ENCODE peak calls at places on chromosomes 6 and 20, in five cellular contexts. S, A, X, K and J are unnamed samples. For H3K27me3, the result is how much of the 10 kb centered on the place peaks cover.

GRCh38 chr6:21386744-21387143 is 206.8 kb upstream of the SOX4 start:
- DNase-seq in X (no peak), S (no peak), A (no peak), K (peak), J (no peak)

GRCh38 chr6:135105710-135106109 is 51.1 kb upstream of the HBS1L start:
- DNase-seq in X (no peak), K (no peak), S (no peak), A (no peak), J (no peak)

GRCh38 chr6:132867055-132867454 is 52.7 kb downstream of the RPS12 start:
- DNase-seq in A (no peak), K (no peak), X (no peak), S (no peak), J (peak)

GRCh38 chr6:163507965-163508364 is 93.4 kb downstream of the QKI start:
- DNase-seq in S (no peak), A (no peak), K (no peak), X (no peak), J (no peak)

GRCh38 chr20:21133917-21134622 is 8.2 kb downstream of the KIZ start:
- DNase-seq in X (no peak), S (no peak), A (no peak), K (no peak), J (no peak)

GRCh38 chr6:1336246-1336843 is 24.4 kb downstream of the FOXQ1 start:
- DNase-seq in A (no peak), K (peak), X (peak), S (no peak), J (no peak)

GRCh38 chr6:80689700-80690099 is 583.2 kb downstream of the BCKDHB start:
- DNase-seq in X (no peak), S (no peak), K (no peak), A (no peak), J (peak)

GRCh38 chr6:149473080-149474052 is 11.4 kb downstream of the ZC3H12D start:
- DNase-seq in A (no peak), K (no peak), S (no peak), X (no peak), J (no peak)

GRCh38 chr6:49637333-49637698 is 677 bp upstream of the RHAG start:
- DNase-seq in S (no peak), A (no peak), K (no peak), X (no peak), J (no peak)

GRCh38 chr6:56727097-56727845 is 84.6 kb upstream of the DST start:
- DNase-seq in K (peak), A (no peak), X (no peak), S (no peak), J (no peak)

GRCh38 chr6:4470698-4471210 is 305.4 kb upstream of the CDYL start:
- DNase-seq in S (no peak), X (peak), A (no peak), K (no peak), J (no peak)

GRCh38 chr6:84512396-84512795 is 252.0 kb downstream of the TBX18 start:
- DNase-seq in X (no peak), A (no peak), K (no peak), S (no peak), J (no peak)

GRCh38 chr20:4026093-4026601 is 10.8 kb upstream of the RNF24 start:
- DNase-seq in S (no peak), A (peak), K (no peak), X (peak), J (peak)

GRCh38 chr20:45053441-45054351 is 47.2 kb downstream of the KCNS1 start:
- DNase-seq in K (no peak), X (no peak), S (no peak), A (no peak), J (no peak)

GRCh38 chr6:104207635-104208034 is 652.1 kb downstream of the HACE1 start:
- DNase-seq in X (no peak), S (no peak), K (no peak), A (no peak), J (no peak)

GRCh38 chr6:81624443-81624842 is 128.0 kb downstream of the TENT5A start:
- DNase-seq in K (no peak), S (no peak), X (no peak), A (no peak), J (no peak)

GRCh38 chr6:32432050-32432450 is 7.6 kb upstream of the HLA-DRA start:
- DNase-seq in K (no peak), A (no peak), X (no peak), S (no peak), J (peak)

GRCh38 chr6:139925894-139926641 is 551.6 kb upstream of the CITED2 start:
- DNase-seq in A (no peak), K (peak), S (no peak), X (no peak), J (peak)

GRCh38 chr20:24109008-24109407 is 120.4 kb upstream of the GGTLC1 start:
- DNase-seq in K (no peak), A (no peak), S (no peak), X (peak), J (no peak)

GRCh38 chr6:147384029-147384428 is 124.5 kb upstream of the SAMD5 start:
- DNase-seq in S (no peak), X (no peak), A (no peak), K (no peak), J (no peak)

GRCh38 chr20:41141153-41141815 is 3.9 kb downstream of the PLCG1 start:
- DNase-seq in S (no peak), K (no peak), A (no peak), X (no peak), J (peak)

GRCh38 chr6:137798846-137799245 is 68.2 kb upstream of the TNFAIP3 start:
- DNase-seq in A (no peak), K (no peak), X (no peak), S (no peak), J (no peak)

GRCh38 chr6:44022671-44023352 is 104.4 kb downstream of the MRPL14 start:
- DNase-seq in K (no peak), S (no peak), A (no peak), X (no peak), J (no peak)

GRCh38 chr6:31697555-31697954 is 5.6 kb downstream of the ABHD16A start:
- DNase-seq in K (no peak), A (no peak), S (no peak), X (no peak), J (no peak)

GRCh38 chr20:63394069-63394468 is 32.9 kb upstream of the CHRNA4 start:
- DNase-seq in S (no peak), A (no peak), K (no peak), X (peak), J (no peak)

GRCh38 chr20:11140359-11140758 is 466.6 kb upstream of the JAG1 start:
- DNase-seq in S (no peak), A (no peak), X (no peak), K (no peak), J (peak)

GRCh38 chr6:43203029-43203717 is 21.2 kb downstream of the CUL9 start:
- DNase-seq in K (no peak), A (no peak), X (no peak), S (no peak), J (no peak)

GRCh38 chr6:102344769-102345168 is 951.3 kb downstream of the GRIK2 start:
- DNase-seq in K (no peak), S (no peak), A (no peak), X (no peak), J (no peak)

GRCh38 chr6:107418118-107418517 is 41.2 kb downstream of the PDSS2 start:
- DNase-seq in S (no peak), X (peak), K (no peak), A (no peak), J (peak)

DNA sequence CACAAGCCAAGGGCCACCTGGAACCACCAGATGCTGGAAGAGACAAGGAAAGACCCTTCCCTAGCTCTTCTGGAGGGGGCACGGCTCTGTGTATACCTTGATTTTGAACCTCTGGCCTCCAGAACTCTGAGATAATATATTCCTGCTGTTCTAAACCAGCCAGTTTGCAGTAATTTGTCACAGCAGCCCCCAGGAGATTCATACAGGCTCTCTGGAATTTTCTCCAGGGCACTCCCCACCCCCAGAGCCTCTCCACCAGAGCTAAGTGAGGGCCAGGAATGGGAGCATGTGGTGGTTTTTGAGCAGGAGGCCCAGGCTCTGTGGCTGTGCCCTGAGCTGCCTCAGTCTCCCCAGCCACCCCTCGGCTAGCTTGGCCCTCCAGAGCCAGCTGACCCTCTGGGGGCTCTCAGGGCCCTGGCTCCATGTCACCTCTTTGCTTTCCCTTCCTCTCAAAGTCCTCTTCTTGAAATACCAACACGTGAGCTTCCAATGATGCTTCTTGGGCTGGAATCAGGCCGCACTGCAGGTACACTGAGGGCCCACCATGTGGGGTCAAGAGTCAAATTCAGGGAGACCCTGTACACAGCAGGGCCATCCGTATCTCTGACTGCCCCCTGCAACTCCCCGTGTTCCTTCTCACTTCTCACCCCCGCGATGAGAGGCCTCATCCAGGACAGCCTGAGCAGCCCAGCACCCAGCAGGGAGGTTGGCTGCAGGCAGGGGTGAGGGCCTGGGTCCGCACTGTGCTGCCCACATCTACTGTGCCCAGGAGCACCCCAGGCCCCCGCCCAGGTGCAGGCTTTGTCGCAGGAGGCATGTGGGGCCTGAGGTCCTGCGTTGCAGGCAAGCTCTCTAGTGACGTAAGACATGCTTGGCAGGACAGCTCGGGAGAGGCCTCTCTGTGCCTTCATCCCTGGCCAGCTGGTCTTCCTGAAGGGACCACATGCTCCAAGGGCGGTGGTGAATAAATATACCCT is 155.5 kb downstream of the ANKRD60 start:
- DNase-seq in K (no peak), S (no peak), X (no peak), A (peak), J (no peak)
- H3K27me3 ChIP-seq in K (under half), S (under half), X (under half), A (under half), J (under half)

GRCh38 chr6:121497869-121498462 is 62.5 kb downstream of the GJA1 start:
- DNase-seq in S (no peak), X (no peak), K (no peak), A (no peak), J (no peak)

GRCh38 chr6:121491576-121491975 is 56.1 kb downstream of the GJA1 start:
- DNase-seq in X (no peak), K (no peak), S (no peak), A (no peak), J (no peak)

GRCh38 chr6:121492536-121492935 is 57.1 kb downstream of the GJA1 start:
- DNase-seq in A (no peak), K (no peak), X (no peak), S (no peak), J (no peak)
- H2BK5ac ChIP-seq in A (no peak), K (no peak), X (no peak), S (no peak), J (no peak)

DNA sequence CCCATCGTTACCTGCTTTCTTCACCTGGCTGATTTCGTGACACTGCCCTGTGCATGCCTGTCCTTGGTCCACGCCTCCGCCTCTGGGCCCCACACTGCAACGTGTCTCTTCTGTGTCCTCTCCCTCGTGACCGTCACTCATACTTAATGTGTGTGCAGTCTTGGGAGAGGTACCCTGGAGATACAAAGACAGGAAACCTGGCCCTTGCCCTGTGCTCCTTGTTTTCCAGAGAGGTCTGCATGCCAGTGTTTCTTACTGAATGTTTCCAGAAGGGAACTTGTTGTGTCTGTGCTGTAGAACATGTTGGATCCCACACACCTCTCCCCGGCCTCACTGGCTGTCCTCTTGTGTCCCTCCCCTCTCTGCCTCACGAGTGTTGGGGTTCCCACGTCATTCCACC is 45.8 kb downstream of the SNX9 start:
- DNase-seq in S (no peak), K (no peak), X (no peak), A (no peak), J (no peak)
- H2BK12ac ChIP-seq in S (no peak), K (no peak), X (no peak), A (no peak), J (no peak)

GRCh38 chr6:33828764-33829731 is 25.2 kb upstream of the MLN start:
- DNase-seq in X (no peak), S (no peak), K (no peak), A (no peak), J (no peak)
- H3K27me3 ChIP-seq in X (under half), S (under half), K (under half), A (under half), J (under half)

DNA sequence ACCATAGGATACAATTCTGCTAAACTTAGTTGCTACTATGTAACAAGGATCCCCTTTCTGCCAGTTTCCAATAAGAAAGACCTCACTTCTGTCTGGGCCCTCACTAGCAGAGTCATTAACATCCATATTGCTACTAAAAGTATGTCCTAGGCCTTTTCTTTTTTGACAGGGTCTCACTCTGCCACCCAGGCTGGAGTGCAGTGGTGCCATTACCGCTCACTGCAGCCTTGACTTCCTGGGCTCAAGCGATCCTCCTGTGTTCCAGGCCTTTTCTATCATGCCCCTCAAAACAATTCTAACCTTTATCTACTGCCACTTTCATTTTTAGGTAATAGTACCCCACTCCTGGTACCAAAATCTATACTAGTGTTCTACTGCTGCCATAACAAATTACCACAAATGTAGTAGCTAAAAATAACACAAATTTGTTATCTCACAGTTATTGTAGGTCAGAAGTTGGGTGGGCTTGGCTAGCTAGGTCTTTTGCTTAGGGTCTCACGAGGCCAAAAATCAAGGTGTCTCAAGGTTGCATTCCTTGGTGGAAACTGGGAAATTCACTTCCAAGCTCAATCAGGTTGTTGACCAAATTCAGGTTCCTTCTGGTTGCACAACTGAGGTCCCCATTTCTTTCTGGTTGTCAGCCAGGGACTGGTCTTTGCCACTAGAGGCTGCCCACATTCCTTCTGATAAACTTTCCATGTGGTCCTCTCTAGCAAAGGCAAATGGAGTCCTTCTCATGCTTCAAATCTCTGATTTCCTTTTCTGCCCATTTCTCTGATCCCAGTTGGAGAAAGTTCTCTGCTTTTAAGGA is 3.0 kb downstream of the CSNK2A1 start:
- DNase-seq in K (no peak), X (no peak), S (no peak), A (no peak), J (no peak)
- H2BK5ac ChIP-seq in K (no peak), X (no peak), S (no peak), A (no peak), J (no peak)

GRCh38 chr6:116562019-116562403 is 8.5 kb downstream of the CALHM4 start:
- DNase-seq in K (no peak), A (no peak), S (no peak), X (no peak), J (no peak)
- H2BK12ac ChIP-seq in K (no peak), A (no peak), S (no peak), X (no peak), J (no peak)

GRCh38 chr20:1003920-1004697 is 2.0 kb upstream of the RSPO4 start:
- DNase-seq in X (no peak), K (no peak), A (no peak), S (no peak), J (no peak)

GRCh38 chr20:1001116-1001515 is 995 bp downstream of the RSPO4 start:
- DNase-seq in K (no peak), S (no peak), X (peak), A (no peak), J (no peak)

GRCh38 chr20:1005452-1006027 is 3.4 kb upstream of the RSPO4 start:
- DNase-seq in S (peak), A (peak), X (peak), K (peak), J (no peak)

GRCh38 chr20:1001981-1002681 is at the start of gene RSPO4:
- DNase-seq in A (peak), X (peak), S (no peak), K (no peak), J (no peak)

DNA sequence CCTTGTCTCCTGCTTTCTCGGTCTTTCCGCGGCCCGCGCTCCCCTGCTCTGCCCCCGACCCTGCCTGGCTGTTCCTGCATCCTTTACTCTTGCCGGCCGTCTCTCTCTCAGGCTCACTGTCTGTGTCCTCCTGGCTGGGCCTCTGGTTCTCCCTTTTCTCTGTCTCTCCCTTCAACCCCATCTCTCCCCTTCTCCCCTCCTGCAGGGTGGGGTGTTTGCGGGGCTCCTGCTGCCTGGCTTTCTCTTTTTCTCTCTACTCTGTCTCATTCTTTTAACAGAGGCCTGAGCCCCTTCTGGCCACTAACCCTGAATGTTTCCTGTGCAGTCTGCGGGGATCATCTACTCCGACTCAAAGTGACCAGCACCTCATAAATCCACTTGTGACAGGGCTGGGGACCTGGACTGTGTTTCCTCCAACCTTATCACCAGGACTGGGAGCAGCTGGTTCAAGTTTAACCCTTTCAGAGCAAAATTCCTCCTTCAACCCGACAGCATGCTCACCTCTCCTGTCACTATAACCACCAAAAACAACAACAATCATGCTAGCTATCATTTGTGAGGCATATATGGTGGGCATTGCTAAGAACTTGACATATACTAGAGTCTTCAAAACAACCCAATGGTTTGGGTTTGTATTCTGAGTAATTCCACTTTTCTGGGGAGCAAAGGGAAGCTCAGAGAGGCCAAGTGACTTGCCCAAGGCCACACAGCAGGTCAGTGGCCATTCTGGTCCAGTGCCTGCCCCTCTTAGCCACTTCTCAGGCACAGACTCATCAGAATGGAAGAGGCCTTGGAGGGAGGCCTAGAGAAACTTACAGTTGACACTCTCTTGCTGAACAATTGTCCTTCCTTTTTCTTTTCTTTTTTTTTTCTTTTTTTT is 811 bp upstream of the RSPO4 start:
- DNase-seq in X (no peak), K (no peak), A (no peak), S (no peak), J (no peak)
- H3K27me3 ChIP-seq in X (under half), K (under half), A (under half), S (half or more), J (under half)

DNA sequence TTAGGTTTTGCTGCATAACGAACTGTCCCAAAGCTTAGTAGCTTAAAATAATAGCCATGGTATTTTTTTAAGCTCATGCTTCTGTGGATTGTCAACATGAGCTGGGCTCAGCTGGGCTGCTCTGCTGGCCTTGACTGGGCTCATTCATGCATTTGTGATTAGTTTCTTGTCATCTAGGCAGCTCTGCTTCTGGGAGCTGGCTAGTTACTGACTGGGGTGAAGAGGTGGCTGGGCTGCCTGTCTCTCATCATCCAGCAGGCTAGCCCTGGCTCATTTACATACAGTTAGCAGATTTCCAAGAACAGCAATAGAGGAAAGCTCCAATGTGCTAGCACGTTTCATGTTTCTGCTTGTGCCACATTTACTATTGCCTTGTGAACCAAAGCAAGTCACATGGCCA is 165.1 kb upstream of the PCSK2 start:
- DNase-seq in S (no peak), K (no peak), X (no peak), A (no peak), J (no peak)
- H2BK5ac ChIP-seq in S (no peak), K (no peak), X (no peak), A (no peak), J (no peak)

GRCh38 chr20:32612831-32613595 is 27.9 kb upstream of the NOL4L start:
- DNase-seq in A (no peak), S (no peak), X (no peak), K (no peak), J (no peak)
- H2BK12ac ChIP-seq in A (no peak), S (no peak), X (no peak), K (no peak), J (no peak)